ENCODE peak calls at places on chromosomes 6 and 20, in six cellular contexts. F is HepG2, O is K562, M is SK-N-SH, B is GM12878, K is H1. U is an unnamed sample.

GRCh38 chr6:159981591-159982245 is 12.8 kb downstream of the IGF2R start:
- DNase-seq in B (peak), M (no peak), F (no peak), K (no peak), O (no peak), U (no peak)

GRCh38 chr6:65819152-65819551 is 112.1 kb upstream of the EYS start:
- DNase-seq in M (no peak), F (no peak), B (no peak), K (no peak), O (no peak), U (no peak)

GRCh38 chr6:33082702-33083101 is 6.9 kb downstream of the HLA-DPB1 start:
- DNase-seq in B (no peak), K (peak), M (peak), O (peak), F (peak), U (peak)

GRCh38 chr20:24503352-24503931 is 34.0 kb downstream of the SYNDIG1 start:
- DNase-seq in K (peak), F (no peak), B (no peak), M (no peak), O (no peak), U (no peak)

GRCh38 chr20:50475879-50476292 is 34.3 kb upstream of the PTPN1 start:
- DNase-seq in K (no peak), F (peak), B (no peak), O (peak), M (no peak), U (no peak)

GRCh38 chr6:45626087-45626891 is 248.6 kb upstream of the SUPT3H start:
- DNase-seq in M (no peak), O (no peak), F (no peak), K (no peak), B (no peak), U (no peak)

GRCh38 chr20:8523684-8524083 is 391.6 kb downstream of the PLCB1 start:
- DNase-seq in B (no peak), F (no peak), O (no peak), M (no peak), K (no peak), U (no peak)

GRCh38 chr20:38129893-38130609 is 35.0 kb downstream of the TGM2 start:
- DNase-seq in M (no peak), O (no peak), B (no peak), F (no peak), K (no peak), U (no peak)

GRCh38 chr6:33985947-33986346 is 159.9 kb downstream of the GRM4 start:
- DNase-seq in M (no peak), O (no peak), F (no peak), K (no peak), B (no peak), U (no peak)

GRCh38 chr20:3350412-3350811 is 57.1 kb downstream of the DNAAF9 start:
- DNase-seq in B (no peak), M (no peak), O (no peak), F (no peak), K (no peak), U (no peak)
- TF ChIP-seq YY1 in B (no peak), M (no peak), O (no peak), F (no peak), K (no peak), U (no peak)

GRCh38 chr20:63737940-63738686 is 1.5 kb upstream of the SLC2A4RG start:
- DNase-seq in O (peak), F (peak), M (no peak), B (no peak), K (peak), U (no peak)
- TF ChIP-seq SIN3A in O (no peak), F (peak), M (no peak), B (no peak), K (no peak), U (no peak)

GRCh38 chr6:154570505-154570904 is 60.0 kb upstream of the CNKSR3 start:
- DNase-seq in B (no peak), F (no peak), M (no peak), K (no peak), O (no peak), U (no peak)

GRCh38 chr6:154566866-154567265 is 56.4 kb upstream of the CNKSR3 start:
- DNase-seq in M (no peak), F (no peak), B (no peak), O (no peak), K (no peak), U (no peak)

GRCh38 chr6:154567695-154568220 is 57.3 kb upstream of the CNKSR3 start:
- DNase-seq in M (no peak), K (no peak), B (no peak), O (no peak), F (no peak), U (no peak)

GRCh38 chr6:154572592-154572991 is 62.1 kb upstream of the CNKSR3 start:
- DNase-seq in K (no peak), O (no peak), M (no peak), B (no peak), F (no peak), U (no peak)

GRCh38 chr6:154569136-154569862 is 58.8 kb upstream of the CNKSR3 start:
- DNase-seq in M (peak), K (no peak), F (no peak), O (no peak), B (no peak), U (no peak)
- TF ChIP-seq YY1 in M (no peak), K (no peak), F (no peak), O (no peak), B (no peak), U (no peak)

DNA sequence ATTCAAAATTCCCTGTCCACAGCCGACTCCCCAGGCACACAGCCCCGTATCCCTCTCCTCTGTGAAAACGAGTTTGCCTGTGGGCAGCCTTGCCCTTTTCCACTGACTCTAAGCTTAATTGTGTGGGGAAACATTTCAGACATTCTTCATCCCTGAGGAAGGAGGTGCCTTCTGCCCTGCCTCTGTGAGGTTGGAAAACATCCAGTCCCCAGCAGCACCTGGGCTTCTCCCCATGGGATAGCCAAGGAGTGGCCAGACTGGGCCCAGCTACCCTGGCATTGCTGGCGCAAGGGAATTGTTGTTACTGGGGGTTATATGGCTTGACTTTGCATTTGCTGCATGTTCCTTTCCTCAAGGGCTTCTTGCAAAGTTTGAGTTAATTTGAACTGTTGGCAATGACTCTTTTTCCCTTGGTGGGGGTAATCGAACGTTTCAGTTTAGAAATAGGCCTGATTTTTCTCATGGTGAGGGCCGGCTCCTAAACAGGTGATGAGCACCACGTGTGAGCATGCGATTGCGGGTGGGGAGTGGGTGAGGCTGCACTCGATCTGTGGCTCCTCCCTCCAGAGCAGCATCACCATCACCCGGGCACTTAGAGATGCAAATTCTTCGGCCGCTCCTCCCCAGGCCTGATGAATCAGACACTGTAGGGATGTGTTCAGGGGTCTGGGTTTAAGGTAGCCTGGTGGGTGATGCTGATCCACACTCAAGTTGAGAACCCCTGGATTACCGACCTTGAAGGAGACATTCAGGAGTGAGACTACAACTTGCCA is 29.9 kb downstream of the GABRR2 start:
- DNase-seq in F (no peak), M (no peak), K (no peak), O (no peak), B (no peak), U (no peak)
- TF ChIP-seq SIN3A in F (no peak), M (no peak), K (no peak), O (no peak), B (no peak), U (no peak)

GRCh38 chr6:36124881-36125280 is 5.4 kb upstream of the MAPK13 start:
- DNase-seq in K (no peak), F (no peak), O (no peak), B (no peak), M (no peak), U (no peak)
- TF ChIP-seq YY1 in K (no peak), F (no peak), O (no peak), B (no peak), M (no peak), U (no peak)